ENCODE peak calls at places on chromosomes 1 and 21, in ten cellular contexts. N is H9, C is AG04450, D is progenitor cell of endocrine pancreas, X is gastrocnemius medialis, L is mesothelial cell of epicardium, O is GM12865, F is ovary, T is thoracic aorta, P is mucosa of descending colon. J is an unnamed sample.

GRCh38 chr1:1763657-1764621 is 14.3 kb downstream of the NADK start:
- DNase-seq in F (peak; percentile 24), L (no peak), C (no peak), T (no peak), N (no peak), X (no peak), D (no peak), O (no peak), P (no peak), J (no peak)

GRCh38 chr1:154609398-154610380 is 1.7 kb upstream of the ADAR start:
- DNase-seq in T (no peak), X (no peak), F (no peak), N (peak; percentile 90), P (no peak), O (peak; percentile 82), D (no peak), C (no peak), L (no peak), J (no peak)

GRCh38 chr1:205360166-205360565 is 3.4 kb upstream of the KLHDC8A start:
- DNase-seq in O (no peak), C (no peak), P (no peak), L (no peak), X (no peak), N (no peak), D (no peak), T (no peak), F (no peak), J (no peak)

GRCh38 chr1:112803906-112804762 is 89.0 kb upstream of the PPM1J start:
- DNase-seq in C (peak; percentile 33), P (peak; percentile 85), L (peak; percentile 51), T (no peak), O (peak; percentile 79), D (peak; percentile 59), X (peak; percentile 52), N (peak; percentile 87), F (peak; percentile 42), J (peak; percentile 78)

GRCh38 chr21:18220498-18220897 is 24.1 kb upstream of the CHODL start:
- DNase-seq in D (no peak), O (no peak), L (no peak), T (no peak), C (no peak), X (no peak), P (no peak), N (no peak), F (no peak), J (no peak)

GRCh38 chr1:110647254-110647891 is 27.4 kb downstream of the KCNA3 start:
- DNase-seq in X (no peak), D (no peak), N (no peak), C (no peak), F (no peak), P (no peak), L (no peak), T (no peak), O (no peak), J (no peak)

GRCh38 chr1:61743432-61743705 is 1.1 kb downstream of the PATJ start:
- DNase-seq in X (no peak), F (no peak), T (no peak), L (no peak), N (no peak), D (no peak), O (no peak), C (no peak), P (no peak), J (no peak)

GRCh38 chr1:112713466-112714312 is 1.4 kb downstream of the PPM1J start:
- DNase-seq in X (no peak), N (peak; percentile 51), F (no peak), D (no peak), O (peak; percentile 60), P (no peak), L (no peak), C (no peak), T (no peak), J (no peak)

GRCh38 chr1:220511785-220512184 is 16.2 kb upstream of the MARK1 start:
- DNase-seq in F (no peak), O (no peak), P (no peak), X (no peak), N (peak; percentile 76), C (no peak), L (no peak), T (no peak), D (no peak), J (peak; percentile 30)

GRCh38 chr1:178161516-178161915 is 67.6 kb downstream of the RASAL2 start:
- DNase-seq in L (no peak), D (no peak), T (no peak), X (no peak), P (no peak), C (no peak), F (no peak), N (no peak), O (no peak), J (no peak)

GRCh38 chr1:181062800-181063428 is 25.6 kb upstream of the IER5 start:
- DNase-seq in X (peak; percentile 42), T (no peak), C (peak; percentile 39), L (no peak), D (no peak), P (no peak), O (peak; percentile 90), N (no peak), F (no peak), J (no peak)

GRCh38 chr1:28507247-28507645 is 1.4 kb downstream of the RCC1 start:
- DNase-seq in P (no peak), D (no peak), N (no peak), F (no peak), T (no peak), O (peak; percentile 49), C (no peak), L (no peak), X (no peak), J (no peak)

GRCh38 chr1:227318852-227319607 is 738 bp upstream of the CDC42BPA start:
- DNase-seq in D (no peak), X (peak; percentile 6), O (no peak), N (peak; percentile 79), C (no peak), F (peak; percentile 71), T (no peak), L (no peak), P (peak; percentile 56), J (peak; percentile 40)

GRCh38 chr1:82143108-82143833 is 342.5 kb downstream of the ADGRL2 start:
- DNase-seq in L (no peak), D (no peak), T (no peak), X (no peak), C (no peak), O (no peak), F (no peak), P (no peak), N (no peak), J (no peak)

GRCh38 chr1:228014235-228014930 is 7.6 kb downstream of the WNT3A start:
- DNase-seq in N (no peak), O (no peak), D (peak; percentile 1), C (no peak), X (no peak), P (peak; percentile 14), F (peak; percentile 23), T (no peak), L (no peak), J (no peak)

GRCh38 chr21:21682172-21682571 is 684.0 kb downstream of the NCAM2 start:
- DNase-seq in X (no peak), F (no peak), N (no peak), D (no peak), P (no peak), L (no peak), O (no peak), T (no peak), C (no peak), J (no peak)

GRCh38 chr1:56550132-56550531 is 29.2 kb downstream of the PLPP3 start:
- DNase-seq in P (no peak), X (no peak), N (peak; percentile 72), T (no peak), F (no peak), D (no peak), L (no peak), C (no peak), O (no peak), J (no peak)

GRCh38 chr1:21468597-21468996 is 28.7 kb downstream of the NBPF3 start:
- DNase-seq in N (peak; percentile 61), F (no peak), T (no peak), O (peak; percentile 14), X (no peak), L (no peak), D (no peak), P (no peak), C (no peak), J (peak; percentile 52)
- TF ChIP-seq CTCF in N (peak; percentile 70), F (no peak), T (no peak), O (peak; percentile 32), X (no peak), L (peak; percentile 39), D (peak; percentile 46), P (no peak), C (peak; percentile 43), J (peak; percentile 56)

DNA sequence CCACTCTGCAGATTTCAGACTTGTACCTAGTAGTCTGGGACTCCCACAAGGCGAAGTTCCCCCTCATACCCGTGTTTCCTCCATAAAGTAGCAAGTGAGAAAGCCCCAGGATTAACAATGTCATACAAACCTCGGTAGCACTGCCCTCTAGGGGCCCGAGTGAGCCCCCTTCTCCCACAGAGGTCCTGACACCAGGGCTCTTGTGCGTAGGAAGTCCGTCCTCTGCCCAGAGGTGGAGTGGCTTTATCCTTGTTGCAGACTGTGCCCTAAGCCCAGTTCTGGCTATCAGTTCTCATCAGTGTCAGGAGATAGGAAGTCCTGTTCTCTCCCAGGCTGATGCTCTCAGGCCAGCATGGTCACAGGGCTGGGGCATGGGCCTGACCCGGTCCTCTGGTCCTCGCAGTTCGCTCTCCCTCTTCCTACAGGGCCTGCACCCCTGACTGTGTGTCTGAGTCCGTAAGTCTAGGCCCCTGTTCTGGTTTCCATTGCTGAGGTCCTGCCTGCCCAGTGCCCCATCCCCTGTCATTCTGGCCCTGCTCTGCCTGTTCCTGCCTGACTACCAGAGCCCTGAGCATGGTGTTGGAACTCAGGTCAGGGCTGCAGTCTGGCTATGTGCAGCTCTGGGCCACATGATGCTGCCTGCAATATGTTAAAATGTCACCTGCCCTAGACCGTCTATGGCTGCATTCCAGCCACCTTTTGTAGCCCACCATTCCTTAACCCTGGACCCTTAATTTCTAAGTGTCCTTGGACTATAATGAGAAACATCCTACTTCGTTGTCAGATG is 285.6 kb downstream of the ASTN1 start:
- DNase-seq in N (peak; percentile 78), X (no peak), T (no peak), D (no peak), L (no peak), C (no peak), P (no peak), F (no peak), O (no peak), J (no peak)
- TF ChIP-seq CTCF in N (peak; percentile 68), X (no peak), T (no peak), D (peak; percentile 50), L (no peak), C (no peak), P (no peak), F (no peak), O (peak; percentile 2), J (no peak)

GRCh38 chr21:16651956-16652355 is 860.9 kb upstream of the CXADR start:
- DNase-seq in O (no peak), N (no peak), P (no peak), L (no peak), F (no peak), X (no peak), C (no peak), D (no peak), T (no peak), J (no peak)

GRCh38 chr21:16650984-16651383 is 861.9 kb upstream of the CXADR start:
- DNase-seq in O (no peak), T (no peak), F (no peak), X (no peak), P (no peak), C (no peak), L (no peak), N (no peak), D (no peak), J (no peak)
- TF ChIP-seq CTCF in O (no peak), T (no peak), F (no peak), X (no peak), P (no peak), C (no peak), L (no peak), N (no peak), D (no peak), J (no peak)

GRCh38 chr1:26541816-26542711 is 12.5 kb downstream of the RPS6KA1 start:
- DNase-seq in C (peak; percentile 21), O (peak; percentile 94), D (no peak), T (peak; percentile 43), F (peak; percentile 66), L (no peak), N (peak; percentile 82), X (peak; percentile 47), P (peak; percentile 77), J (peak; percentile 76)
- TF ChIP-seq CTCF in C (peak; percentile 39), O (peak; percentile 71), D (peak; percentile 43), T (no peak), F (no peak), L (peak; percentile 25), N (peak; percentile 67), X (no peak), P (no peak), J (peak; percentile 50)